ENCODE peak calls at places on chromosomes 16 and 17, in six cellular contexts. R is K562, D is adrenal gland, T is A549, F is lung, W is cardiac muscle cell. G is an unnamed sample.

GRCh38 chr17:57482657-57483056 is 226.3 kb downstream of the MSI2 start:
- DNase-seq in R (no peak), D (no peak), T (no peak), F (no peak), W (no peak), G (no peak)

GRCh38 chr16:4648917-4649316 is 24.3 kb downstream of the MGRN1 start:
- DNase-seq in R (no peak), D (no peak), T (no peak), F (no peak), W (no peak), G (no peak)

GRCh38 chr16:35176449-35176848 is 1717.0 kb downstream of the TP53TG3F start:
- DNase-seq in R (no peak), D (no peak), T (no peak), F (no peak), W (no peak), G (no peak)

GRCh38 chr16:57043248-57043647 is 49.1 kb upstream of the CPNE2 start:
- DNase-seq in R (no peak), D (no peak), T (no peak), F (no peak), W (no peak), G (no peak)

GRCh38 chr16:7025616-7026190 is 306.9 kb upstream of the RBFOX1 start:
- DNase-seq in R (peak; percentile 73), D (peak; percentile 79), T (peak; percentile 63), F (peak; percentile 45), W (no peak), G (peak; percentile 26)

GRCh38 chr17:32116937-32117336 is 25.4 kb upstream of the RHOT1 start:
- DNase-seq in R (no peak), D (no peak), T (no peak), F (no peak), W (no peak), G (no peak)

GRCh38 chr16:8739989-8740704 is 57.3 kb downstream of the TMEM186 start:
- DNase-seq in R (no peak), D (no peak), T (no peak), F (no peak), W (no peak), G (no peak)

GRCh38 chr16:48194828-48195566 is 39.2 kb upstream of the ABCC12 start:
- DNase-seq in R (no peak), D (no peak), T (peak; percentile 54), F (no peak), W (peak; percentile 36), G (peak; percentile 8)

GRCh38 chr17:57665128-57665527 is 80.0 kb downstream of the CCDC182 start:
- DNase-seq in R (no peak), D (peak; percentile 29), T (no peak), F (no peak), W (no peak), G (no peak)

GRCh38 chr17:20924306-20924705 is 118.5 kb downstream of the USP22 start:
- DNase-seq in R (no peak), D (no peak), T (no peak), F (no peak), W (no peak), G (no peak)

GRCh38 chr17:35368086-35368824 is 5.2 kb downstream of the SLFN11 start:
- DNase-seq in R (no peak), D (no peak), T (no peak), F (no peak), W (peak; percentile 54), G (peak; percentile 29)

GRCh38 chr17:52209507-52209906 is 51.0 kb upstream of the CA10 start:
- DNase-seq in R (no peak), D (no peak), T (no peak), F (no peak), W (no peak), G (no peak)

GRCh38 chr17:76722279-76722678 is 4.1 kb downstream of the JMJD6 start:
- DNase-seq in R (no peak), D (no peak), T (no peak), F (no peak), W (no peak), G (no peak)

GRCh38 chr16:80404847-80405246 is 135.9 kb upstream of the DYNLRB2 start:
- DNase-seq in R (no peak), D (no peak), T (no peak), F (no peak), W (no peak), G (no peak)

GRCh38 chr17:40479754-40480480 is 21.5 kb downstream of the TNS4 start:
- DNase-seq in R (no peak), D (no peak), T (peak; percentile 53), F (no peak), W (no peak), G (no peak)

GRCh38 chr17:45646288-45646988 is 137.7 kb upstream of the CRHR1 start:
- DNase-seq in R (no peak), D (no peak), T (no peak), F (no peak), W (no peak), G (no peak)

GRCh38 chr16:4828567-4829320 is 18.3 kb downstream of the GLYR1 start:
- DNase-seq in R (no peak), D (no peak), T (no peak), F (no peak), W (no peak), G (no peak)

GRCh38 chr16:83891742-83892141 is 7.2 kb upstream of the MLYCD start:
- DNase-seq in R (no peak), D (no peak), T (peak; percentile 22), F (no peak), W (no peak), G (no peak)
- H3K4me3 ChIP-seq in R (no peak overlapping the region), D (no peak overlapping the region), T (no peak overlapping the region), F (no peak overlapping the region), W (no peak overlapping the region), G (no peak overlapping the region)

GRCh38 chr17:34220045-34220775 is 34.9 kb upstream of the CCL2 start:
- DNase-seq in R (no peak), D (no peak), T (no peak), F (no peak), W (no peak), G (no peak)
- H3K4me1 ChIP-seq in R (no peaks in the 10 kb centered on the region), D (no peaks in the 10 kb centered on the region), T (no peaks in the 10 kb centered on the region), F (peaks cover 5% of the 10 kb centered on the region), W (no peaks in the 10 kb centered on the region), G (no peaks in the 10 kb centered on the region)

GRCh38 chr17:80650339-80650672 is 105.7 kb downstream of the RPTOR start:
- DNase-seq in R (no peak), D (no peak), T (no peak), F (no peak), W (no peak), G (no peak)
- TF ChIP-seq CTCF in R (no peak), D (no peak), T (no peak), F (no peak), W (no peak), G (no peak)

GRCh38 chr17:81342700-81343070 is 47.6 kb upstream of the SLC38A10 start:
- DNase-seq in R (no peak), D (no peak), T (no peak), F (no peak), W (peak; percentile 53), G (peak; percentile 39)

GRCh38 chr17:81339502-81340296 is 44.6 kb upstream of the SLC38A10 start:
- DNase-seq in R (no peak), D (no peak), T (peak; percentile 91), F (no peak), W (no peak), G (peak; percentile 67)

GRCh38 chr17:81342062-81342699 is 47.1 kb upstream of the SLC38A10 start:
- DNase-seq in R (no peak), D (no peak), T (no peak), F (no peak), W (peak; percentile 36), G (no peak)

GRCh38 chr17:81340606-81341346 is 45.7 kb upstream of the SLC38A10 start:
- DNase-seq in R (no peak), D (peak; percentile 61), T (no peak), F (no peak), W (peak; percentile 63), G (peak; percentile 77)

DNA sequence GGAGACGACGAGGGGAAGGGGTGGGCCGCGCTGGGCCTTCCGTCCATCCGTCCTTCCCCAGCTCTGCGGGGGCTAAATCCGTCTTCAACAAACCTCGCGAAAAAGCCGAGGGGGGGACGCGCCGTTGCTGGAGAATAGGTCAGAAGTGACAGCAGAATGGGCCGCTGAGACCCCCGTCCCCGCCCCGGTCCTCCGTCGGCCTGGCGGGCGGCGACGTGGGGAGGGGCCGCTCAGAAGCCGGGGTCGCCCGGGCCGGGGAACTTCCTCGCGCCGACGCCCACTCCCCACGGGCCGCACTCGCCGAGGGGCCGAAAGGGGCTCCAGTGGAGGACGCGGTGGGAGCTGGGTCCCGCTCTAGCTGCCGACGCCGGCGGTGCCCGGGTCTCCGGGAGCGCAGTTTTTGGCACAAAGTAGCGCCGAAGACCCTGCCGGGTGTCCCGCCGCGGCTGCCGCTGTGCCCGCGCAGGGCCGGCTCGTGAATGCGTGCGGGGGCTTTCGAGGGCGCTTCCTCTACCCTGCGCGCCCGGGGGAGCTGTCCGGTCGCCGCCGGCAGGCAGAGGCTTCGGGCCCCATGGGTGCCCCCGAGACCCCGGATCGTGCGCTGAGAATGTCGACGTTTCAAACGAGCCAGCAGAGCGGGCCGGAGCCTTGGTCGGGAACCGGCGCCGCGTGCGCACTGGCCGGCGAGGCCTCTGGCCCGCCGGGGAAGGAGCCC is 46.4 kb upstream of the SLC38A10 start:
- DNase-seq in R (no peak), D (no peak), T (no peak), F (no peak), W (peak; percentile 50), G (peak; percentile 71)
- H3K4me3 ChIP-seq in R (no peak overlapping the region), D (peak overlapping the region; percentile 78), T (no peak overlapping the region), F (peak overlapping the region; percentile 32), W (peak overlapping the region; percentile 79), G (peak overlapping the region; percentile 86)

G was measured in pancreas.